ENCODE peak calls at places on chromosomes 2 and 18, in eight cellular contexts. G is lower lobe of right lung; V is CD8-positive, alpha-beta T cell; R is mucosa of descending colon; J is fibroblast of lung; S is astrocyte; L is SK-N-SH; C is tibial nerve. A is an unnamed sample.

GRCh38 chr2:117917223-117917917 is 96.5 kb downstream of the CCDC93 start:
- DNase-seq in G (no peak), V (no peak), R (no peak), J (no peak), S (no peak), L (no peak), C (no peak), A (no peak)

GRCh38 chr18:35732652-35733051 is 151.1 kb downstream of the GALNT1 start:
- DNase-seq in G (no peak), V (no peak), R (no peak), J (peak; percentile 87), S (peak; percentile 85), L (no peak), C (no peak), A (no peak)

GRCh38 chr2:70201225-70201768 is 10.5 kb upstream of the C2orf42 start:
- DNase-seq in G (no peak), V (no peak), R (no peak), J (no peak), S (no peak), L (no peak), C (no peak), A (no peak)

GRCh38 chr18:48735070-48735676 is 196.3 kb downstream of the CTIF start:
- DNase-seq in G (no peak), V (no peak), R (no peak), J (peak; percentile 69), S (peak; percentile 54), L (no peak), C (no peak), A (no peak)

GRCh38 chr2:226661789-226662545 is 137.7 kb downstream of the IRS1 start:
- DNase-seq in G (no peak), V (no peak), R (no peak), J (peak; percentile 99), S (peak; percentile 99), L (no peak), C (no peak), A (no peak)

GRCh38 chr18:74333091-74333490 is 17.5 kb downstream of the C18orf63 start:
- DNase-seq in G (no peak), V (no peak), R (no peak), J (no peak), S (no peak), L (no peak), C (no peak), A (no peak)

GRCh38 chr2:45741451-45741850 is 90.0 kb downstream of the PRKCE start:
- DNase-seq in G (no peak), V (no peak), R (no peak), J (no peak), S (no peak), L (no peak), C (no peak), A (no peak)

GRCh38 chr18:63551769-63552168 is 9.6 kb downstream of the SERPINB12 start:
- DNase-seq in G (no peak), V (no peak), R (no peak), J (no peak), S (no peak), L (no peak), C (no peak), A (no peak)

GRCh38 chr2:217946071-217946470 is 56.7 kb downstream of the TNS1 start:
- DNase-seq in G (no peak), V (no peak), R (no peak), J (no peak), S (no peak), L (no peak), C (no peak), A (peak; percentile 28)

GRCh38 chr2:158685646-158686045 is 109.5 kb upstream of the DAPL1 start:
- DNase-seq in G (no peak), V (no peak), R (no peak), J (no peak), S (no peak), L (no peak), C (no peak), A (no peak)

GRCh38 chr2:158688722-158689121 is 106.4 kb upstream of the DAPL1 start:
- DNase-seq in G (no peak), V (no peak), R (no peak), J (peak; percentile 25), S (no peak), L (no peak), C (no peak), A (no peak)

GRCh38 chr2:158687315-158687714 is 107.8 kb upstream of the DAPL1 start:
- DNase-seq in G (no peak), V (no peak), R (no peak), J (peak; percentile 61), S (peak; percentile 61), L (no peak), C (no peak), A (no peak)

GRCh38 chr2:158681816-158682215 is 113.3 kb upstream of the DAPL1 start:
- DNase-seq in G (no peak), V (no peak), R (no peak), J (no peak), S (no peak), L (no peak), C (no peak), A (no peak)

GRCh38 chr2:158686166-158686792 is 108.8 kb upstream of the DAPL1 start:
- DNase-seq in G (no peak), V (no peak), R (no peak), J (peak; percentile 61), S (peak; percentile 46), L (peak; percentile 36), C (no peak), A (no peak)
- TF ChIP-seq CTCF in G (no peak), V (no peak), R (no peak), J (no peak), S (no peak), L (no peak), C (no peak), A (no peak)

GRCh38 chr2:233458826-233459225 is 104.5 kb downstream of the DGKD start:
- DNase-seq in G (no peak), V (no peak), R (peak; percentile 28), J (no peak), S (no peak), L (no peak), C (no peak), A (no peak)

GRCh38 chr2:233458031-233458610 is 103.8 kb downstream of the DGKD start:
- DNase-seq in G (peak; percentile 20), V (no peak), R (peak; percentile 33), J (no peak), S (no peak), L (no peak), C (no peak), A (no peak)

GRCh38 chr2:233456934-233457333 is 102.6 kb downstream of the DGKD start:
- DNase-seq in G (peak; percentile 17), V (no peak), R (peak; percentile 35), J (no peak), S (no peak), L (no peak), C (no peak), A (no peak)

GRCh38 chr2:233456111-233456510 is 101.8 kb downstream of the DGKD start:
- DNase-seq in G (peak; percentile 34), V (no peak), R (no peak), J (no peak), S (no peak), L (no peak), C (no peak), A (no peak)

GRCh38 chr2:233457356-233457755 is 103.1 kb downstream of the DGKD start:
- DNase-seq in G (no peak), V (no peak), R (peak; percentile 22), J (no peak), S (no peak), L (no peak), C (no peak), A (no peak)
- H3K36me3 ChIP-seq in G (peaks cover 100% of the 10 kb centered on the region), V (peaks cover 71% of the 10 kb centered on the region), R (peaks cover 5% of the 10 kb centered on the region), J (no peaks in the 10 kb centered on the region), S (peaks cover 13% of the 10 kb centered on the region), L (no peaks in the 10 kb centered on the region), C (peaks cover 21% of the 10 kb centered on the region), A (no peaks in the 10 kb centered on the region)

DNA sequence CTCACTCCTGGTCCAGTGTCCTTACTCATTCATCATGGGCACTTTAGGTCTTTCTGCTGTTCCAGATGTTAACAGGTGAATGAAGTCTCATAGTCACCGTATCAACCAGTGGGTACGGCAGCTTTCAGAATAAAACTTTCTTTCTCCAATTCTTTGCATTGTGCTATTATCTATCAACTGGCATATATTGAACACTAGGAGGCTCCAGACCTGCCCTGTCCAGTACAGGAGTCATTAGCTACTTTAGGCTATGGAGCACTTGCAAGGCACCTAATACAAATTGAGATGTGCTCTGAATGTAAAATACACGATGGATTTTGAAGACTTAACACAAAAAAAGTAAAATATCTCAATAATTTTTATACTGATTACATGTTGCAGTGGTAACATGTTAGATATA is 43.2 kb upstream of the NEB start:
- DNase-seq in G (no peak), V (no peak), R (no peak), J (no peak), S (no peak), L (no peak), C (no peak), A (no peak)
- TF ChIP-seq CTCF in G (no peak), V (no peak), R (no peak), J (no peak), S (no peak), L (peak; percentile 17), C (no peak), A (no peak)

GRCh38 chr2:38824906-38825305 is 46.9 kb downstream of the GEMIN6 start:
- DNase-seq in G (no peak), V (no peak), R (no peak), J (no peak), S (no peak), L (no peak), C (no peak), A (no peak)
- H3K36me3 ChIP-seq in G (peaks cover 70% of the 10 kb centered on the region), V (peaks cover 14% of the 10 kb centered on the region), R (no peaks in the 10 kb centered on the region), J (peaks cover 4% of the 10 kb centered on the region), S (peaks cover 18% of the 10 kb centered on the region), L (peaks cover 63% of the 10 kb centered on the region), C (no peaks in the 10 kb centered on the region), A (no peaks in the 10 kb centered on the region)

DNA sequence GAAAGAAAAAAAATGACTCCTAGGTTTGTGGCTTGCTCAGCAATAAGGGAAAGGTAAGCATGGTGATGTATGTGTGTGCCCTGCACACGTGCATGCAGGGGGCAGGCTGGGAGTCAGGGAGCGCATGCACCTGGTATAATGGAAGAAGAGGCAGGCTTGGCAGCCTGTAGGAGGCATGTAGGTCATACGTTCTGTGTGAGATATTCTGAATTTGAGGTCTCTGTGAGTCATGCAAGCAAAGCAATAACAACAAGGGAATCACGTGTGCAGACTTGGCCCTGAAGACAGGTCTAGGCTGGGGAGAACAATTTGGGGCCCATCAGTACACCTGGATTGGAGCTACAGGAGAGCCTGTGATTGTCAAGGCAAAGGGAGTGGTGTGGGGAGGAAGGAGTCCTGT is 94.5 kb upstream of the TTC39C start:
- DNase-seq in G (no peak), V (no peak), R (no peak), J (peak; percentile 21), S (no peak), L (no peak), C (no peak), A (no peak)
- TF ChIP-seq CTCF in G (no peak), V (no peak), R (no peak), J (no peak), S (no peak), L (no peak), C (no peak), A (no peak)